ENCODE peak calls at places on chromosomes 6 and 20, in nine cellular contexts. Q, L, Z, H, E, W, M, U and X are unnamed samples.
A peak's percentile ranks its signal among the peaks of the same experiment; 100 is the strongest.

GRCh38 chr6:168133707-168134398 is 54.8 kb upstream of the FRMD1 start:
- DNase-seq in Q (no peak), L (no peak), Z (no peak), H (no peak), E (no peak), W (no peak), M (no peak), U (no peak), X (no peak)

GRCh38 chr6:85574932-85575598 is 18.6 kb downstream of the SNX14 start:
- DNase-seq in Q (no peak), L (no peak), Z (no peak), H (no peak), E (peak; percentile 93), W (peak; percentile 73), M (no peak), U (peak; percentile 15), X (no peak)

GRCh38 chr6:122619309-122619708 is 9.1 kb downstream of the PKIB start:
- DNase-seq in Q (no peak), L (no peak), Z (no peak), H (no peak), E (no peak), W (no peak), M (no peak), U (no peak), X (no peak)

GRCh38 chr6:18386302-18386976 is 711 bp upstream of the RNF144B start:
- DNase-seq in Q (peak; percentile 31), L (no peak), Z (no peak), H (no peak), E (no peak), W (no peak), M (no peak), U (no peak), X (no peak)

GRCh38 chr20:34295284-34295683 is 7.9 kb downstream of the AHCY start:
- DNase-seq in Q (no peak), L (no peak), Z (no peak), H (no peak), E (no peak), W (no peak), M (no peak), U (no peak), X (no peak)

GRCh38 chr6:103367212-103367611 is 1492.5 kb downstream of the HACE1 start:
- DNase-seq in Q (no peak), L (no peak), Z (no peak), H (no peak), E (no peak), W (no peak), M (no peak), U (no peak), X (no peak)

GRCh38 chr6:121816361-121816760 is 380.9 kb downstream of the GJA1 start:
- DNase-seq in Q (no peak), L (no peak), Z (no peak), H (no peak), E (peak; percentile 50), W (no peak), M (no peak), U (no peak), X (no peak)

GRCh38 chr6:152503541-152503940 is 133.6 kb downstream of the SYNE1 start:
- DNase-seq in Q (no peak), L (no peak), Z (no peak), H (no peak), E (peak; percentile 18), W (no peak), M (no peak), U (no peak), X (no peak)

GRCh38 chr6:110786271-110786670 is 29.0 kb downstream of the CDK19 start:
- DNase-seq in Q (no peak), L (no peak), Z (no peak), H (no peak), E (no peak), W (no peak), M (no peak), U (no peak), X (no peak)

GRCh38 chr20:31607640-31608255 is 2.7 kb downstream of the ID1 start:
- DNase-seq in Q (no peak), L (no peak), Z (no peak), H (no peak), E (peak; percentile 30), W (no peak), M (no peak), U (no peak), X (no peak)